ENCODE peak calls at places on chromosomes 5 and 9, in four cellular contexts. One of them, this sample, is unnamed.

GRCh38 chr5:86126202-86126601 is 491.5 kb upstream of the COX7C start:
- DNase-seq in body of pancreas: no peak
- DNase-seq in K562: no peak
- DNase-seq in BJ: no peak
- DNase-seq in this sample: no peak

GRCh38 chr9:132997591-132997990 is 19.1 kb downstream of the GFI1B start:
- DNase-seq in body of pancreas: no peak
- DNase-seq in K562: no peak
- DNase-seq in BJ: no peak
- DNase-seq in this sample: no peak

GRCh38 chr5:170306381-170306790 is 8.8 kb upstream of the LCP2 start:
- DNase-seq in body of pancreas: no peak
- DNase-seq in K562: peak; percentile 74
- DNase-seq in BJ: no peak
- DNase-seq in this sample: peak; percentile 76

GRCh38 chr5:59152701-59153245 is 569.9 kb downstream of the RAB3C start:
- DNase-seq in body of pancreas: no peak
- DNase-seq in K562: no peak
- DNase-seq in BJ: no peak
- DNase-seq in this sample: no peak

GRCh38 chr9:82645591-82645990 is 417.4 kb downstream of the RASEF start:
- DNase-seq in body of pancreas: no peak
- DNase-seq in K562: no peak
- DNase-seq in BJ: no peak
- DNase-seq in this sample: no peak

GRCh38 chr5:141245250-141245717 is at the start of gene PCDHB15:
- DNase-seq in body of pancreas: peak; percentile 50
- DNase-seq in K562: peak; percentile 11
- DNase-seq in BJ: no peak
- DNase-seq in this sample: no peak

GRCh38 chr5:34059997-34060396 is 17.0 kb upstream of the C1QTNF3 start:
- DNase-seq in body of pancreas: no peak
- DNase-seq in K562: no peak
- DNase-seq in BJ: no peak
- DNase-seq in this sample: no peak

GRCh38 chr5:1461396-1461795 is 16.2 kb upstream of the SLC6A3 start:
- DNase-seq in body of pancreas: no peak
- DNase-seq in K562: no peak
- DNase-seq in BJ: no peak
- DNase-seq in this sample: peak; percentile 0

GRCh38 chr5:95701074-95701473 is 18.3 kb upstream of the SPATA9 start:
- DNase-seq in body of pancreas: no peak
- DNase-seq in K562: no peak
- DNase-seq in BJ: no peak
- DNase-seq in this sample: no peak

GRCh38 chr5:139214646-139215045 is 16.5 kb upstream of the SIL1 start:
- DNase-seq in body of pancreas: no peak
- DNase-seq in K562: no peak
- DNase-seq in BJ: no peak
- DNase-seq in this sample: no peak

GRCh38 chr9:82930116-82930515 is 132.8 kb downstream of the RASEF start:
- DNase-seq in body of pancreas: no peak
- DNase-seq in K562: no peak
- DNase-seq in BJ: no peak
- DNase-seq in this sample: no peak

GRCh38 chr5:159426694-159427093 is 96.4 kb upstream of the IL12B start:
- DNase-seq in body of pancreas: no peak
- DNase-seq in K562: no peak
- DNase-seq in BJ: no peak
- DNase-seq in this sample: no peak

GRCh38 chr5:61228691-61229280 is 66.5 kb upstream of the SMIM15 start:
- DNase-seq in body of pancreas: peak; percentile 36
- DNase-seq in K562: no peak
- DNase-seq in BJ: no peak
- DNase-seq in this sample: no peak

GRCh38 chr5:57836331-57836730 is 353.7 kb upstream of the ACTBL2 start:
- DNase-seq in body of pancreas: no peak
- DNase-seq in K562: no peak
- DNase-seq in BJ: no peak
- DNase-seq in this sample: no peak

GRCh38 chr5:134438641-134439621 is 27.2 kb upstream of the CDKN2AIPNL start:
- DNase-seq in body of pancreas: peak; percentile 62
- DNase-seq in K562: no peak
- DNase-seq in BJ: peak; percentile 98
- DNase-seq in this sample: peak; percentile 86

GRCh38 chr5:61755726-61756125 is 423.7 kb downstream of the ZSWIM6 start:
- DNase-seq in body of pancreas: no peak
- DNase-seq in K562: no peak
- DNase-seq in BJ: no peak
- DNase-seq in this sample: no peak

GRCh38 chr5:132411382-132411925 is 41.9 kb downstream of the SLC22A5 start:
- DNase-seq in body of pancreas: peak; percentile 52
- DNase-seq in K562: no peak
- DNase-seq in BJ: no peak
- DNase-seq in this sample: no peak

GRCh38 chr5:40689442-40689841 is 9.7 kb downstream of the PTGER4 start:
- DNase-seq in body of pancreas: no peak
- DNase-seq in K562: peak; percentile 18
- DNase-seq in BJ: peak; percentile 84
- DNase-seq in this sample: no peak

GRCh38 chr5:38724301-38725030 is 121.3 kb upstream of the OSMR start:
- DNase-seq in body of pancreas: no peak
- DNase-seq in K562: no peak
- DNase-seq in BJ: no peak
- DNase-seq in this sample: no peak

GRCh38 chr5:160311491-160312138 is 749 bp downstream of the CCNJL start:
- DNase-seq in body of pancreas: peak; percentile 8
- DNase-seq in K562: no peak
- DNase-seq in BJ: no peak
- DNase-seq in this sample: peak; percentile 55

GRCh38 chr9:29514336-29514735 is 1941.1 kb upstream of the C9orf72 start:
- DNase-seq in body of pancreas: peak; percentile 64
- DNase-seq in K562: no peak
- DNase-seq in BJ: no peak
- DNase-seq in this sample: peak; percentile 35

GRCh38 chr5:120108586-120109254 is 355.4 kb upstream of the PRR16 start:
- DNase-seq in body of pancreas: no peak
- DNase-seq in K562: no peak
- DNase-seq in BJ: peak; percentile 37
- DNase-seq in this sample: no peak

GRCh38 chr5:142694092-142694856 is 8.4 kb upstream of the FGF1 start:
- DNase-seq in body of pancreas: no peak
- DNase-seq in K562: no peak
- DNase-seq in BJ: no peak
- DNase-seq in this sample: no peak

GRCh38 chr5:44246986-44247385 is 142.2 kb downstream of the FGF10 start:
- DNase-seq in body of pancreas: no peak
- DNase-seq in K562: no peak
- DNase-seq in BJ: peak; percentile 31
- DNase-seq in this sample: no peak

GRCh38 chr5:154784856-154785255 is 29.7 kb downstream of the LARP1 start:
- DNase-seq in body of pancreas: no peak
- DNase-seq in K562: no peak
- DNase-seq in BJ: no peak
- DNase-seq in this sample: no peak

GRCh38 chr5:136058031-136058971 is 29.5 kb downstream of the TGFBI start:
- DNase-seq in body of pancreas: peak; percentile 26
- DNase-seq in K562: no peak
- DNase-seq in BJ: peak; percentile 100
- DNase-seq in this sample: peak; percentile 71
- H3K4me3 ChIP-seq in body of pancreas: no peak overlapping the region
- H3K4me3 ChIP-seq in K562: no peak overlapping the region
- H3K4me3 ChIP-seq in BJ: no peak overlapping the region
- H3K4me3 ChIP-seq in this sample: no peak overlapping the region

GRCh38 chr5:92703991-92704390 is 877.0 kb downstream of the NR2F1-AS1 start:
- DNase-seq in body of pancreas: no peak
- DNase-seq in K562: no peak
- DNase-seq in BJ: no peak
- DNase-seq in this sample: no peak

GRCh38 chr5:92704590-92704989 is 876.4 kb downstream of the NR2F1-AS1 start:
- DNase-seq in body of pancreas: no peak
- DNase-seq in K562: no peak
- DNase-seq in BJ: no peak
- DNase-seq in this sample: no peak
- H3K36me3 ChIP-seq in body of pancreas: no peaks in the 10 kb centered on the region
- H3K36me3 ChIP-seq in K562: no peaks in the 10 kb centered on the region
- H3K36me3 ChIP-seq in BJ: no peaks in the 10 kb centered on the region
- H3K36me3 ChIP-seq in this sample: no peaks in the 10 kb centered on the region

DNA sequence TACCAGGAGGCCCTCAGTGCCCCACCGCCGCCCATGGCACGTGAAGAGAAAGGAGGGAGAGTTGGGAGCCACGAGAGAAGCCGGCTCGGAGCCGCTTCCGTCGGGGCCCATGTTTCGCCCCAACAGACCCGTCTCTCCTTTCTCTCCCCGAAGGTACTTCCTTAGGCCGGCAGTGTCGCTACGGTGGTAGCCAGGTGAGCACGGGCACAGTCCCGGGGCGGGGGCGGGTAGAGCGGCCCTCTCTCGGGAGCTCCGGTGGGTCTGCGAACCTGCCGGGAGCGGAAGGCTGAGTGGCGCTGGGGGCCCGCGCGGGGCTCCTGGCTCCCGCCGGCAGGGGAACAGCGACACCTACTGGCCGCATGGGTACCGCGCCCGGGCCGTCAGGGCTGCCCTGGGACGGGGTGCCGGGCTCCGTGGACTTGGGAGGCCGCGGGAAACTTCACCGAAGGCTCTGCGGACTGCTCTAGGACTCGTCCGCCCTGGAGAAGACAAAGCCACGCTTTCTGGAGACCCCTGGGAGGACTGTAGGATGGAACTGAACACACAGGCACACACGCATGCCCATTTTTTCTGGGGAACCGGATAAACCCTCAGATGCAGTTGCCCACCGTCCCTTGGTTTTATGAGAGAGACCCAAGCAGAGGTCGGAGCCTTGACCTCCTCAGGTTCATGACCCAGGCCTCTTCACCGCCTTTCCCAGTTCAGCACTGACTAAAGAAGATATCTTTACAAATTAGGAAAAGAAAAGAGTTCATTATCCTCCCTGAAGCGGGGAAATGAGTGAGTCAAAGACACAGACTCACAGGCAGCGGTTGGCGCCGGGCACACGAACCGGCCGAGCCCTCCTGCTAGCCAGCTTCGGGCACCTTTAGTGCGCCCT is 202.5 kb downstream of the MEF2C start:
- DNase-seq in body of pancreas: peak; percentile 76
- DNase-seq in K562: peak; percentile 86
- DNase-seq in BJ: no peak
- DNase-seq in this sample: peak; percentile 80
- H3K4me3 ChIP-seq in body of pancreas: no peak overlapping the region
- H3K4me3 ChIP-seq in K562: peak overlapping the region; percentile 35
- H3K4me3 ChIP-seq in BJ: peak overlapping the region; percentile 18
- H3K4me3 ChIP-seq in this sample: peak overlapping the region; percentile 48

DNA sequence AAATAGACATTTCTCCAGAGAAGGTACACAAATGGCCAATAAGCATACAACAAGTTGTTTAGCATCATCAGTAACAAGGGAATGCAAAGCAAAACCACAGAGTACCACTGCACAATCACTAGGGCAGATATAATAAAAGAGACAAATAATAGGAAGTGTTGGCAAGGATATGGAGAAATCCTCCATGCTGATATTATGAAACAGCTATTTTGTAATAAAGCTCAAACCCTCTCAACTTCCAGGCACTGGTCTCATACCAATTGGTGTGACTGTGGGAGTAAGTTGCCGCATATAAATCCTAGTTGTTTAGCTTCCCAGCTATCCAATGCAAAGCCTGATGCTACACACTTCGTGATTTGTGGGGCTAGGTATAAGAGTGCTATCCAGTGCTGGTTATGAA is 88.6 kb downstream of the SMIM23 start:
- DNase-seq in body of pancreas: no peak
- DNase-seq in K562: no peak
- DNase-seq in BJ: peak; percentile 13
- DNase-seq in this sample: no peak
- H3K36me3 ChIP-seq in body of pancreas: peaks cover 24% of the 10 kb centered on the region
- H3K36me3 ChIP-seq in K562: peaks cover 55% of the 10 kb centered on the region
- H3K36me3 ChIP-seq in BJ: peaks cover 12% of the 10 kb centered on the region
- H3K36me3 ChIP-seq in this sample: peaks cover 86% of the 10 kb centered on the region